ENCODE peak calls at places on chromosomes 5 and 9, in ten cellular contexts. T is T follicular helper cell; S is GM20000; Z is mesothelial cell of epicardium; D is sigmoid colon; Y is activated T-helper 1 cell treated with anti-CD3 and anti-CD28 coated beads, Interleukin-2, amount 50 U/mL, for 16 hours; C is aorta; J is stromal cell of bone marrow; P is CD8-positive, alpha-beta memory T cell; X is HuH-7.5. U is an unnamed sample.

GRCh38 chr5:107464876-107465275 is 205.9 kb downstream of the EFNA5 start:
- DNase-seq in P (no peak), S (no peak), T (no peak), Y (no peak), Z (no peak), J (no peak), D (no peak), X (no peak), C (no peak), U (no peak)

GRCh38 chr5:97842687-97843086 is 659.6 kb upstream of the RIOK2 start:
- DNase-seq in S (no peak), C (no peak), P (no peak), J (no peak), T (no peak), D (no peak), Y (no peak), X (no peak), Z (no peak), U (peak; percentile 19)

GRCh38 chr5:37722236-37723146 is 117.3 kb downstream of the GDNF start:
- DNase-seq in C (no peak), P (no peak), S (peak; percentile 11), T (no peak), Y (no peak), X (no peak), Z (no peak), J (peak; percentile 97), D (no peak), U (no peak)

GRCh38 chr9:104074876-104075275 is 19.2 kb upstream of the SMC2 start:
- DNase-seq in S (no peak), D (no peak), P (no peak), Y (no peak), C (no peak), X (no peak), T (no peak), J (no peak), Z (no peak), U (no peak)

GRCh38 chr5:132747693-132748440 is 641 bp downstream of the CCNI2 start:
- DNase-seq in T (peak; percentile 20), Y (peak; percentile 33), J (no peak), X (no peak), C (no peak), Z (no peak), S (peak; percentile 49), D (no peak), P (peak; percentile 55), U (peak; percentile 33)

GRCh38 chr5:103589416-103590175 is 27.0 kb upstream of the NUDT12 start:
- DNase-seq in D (no peak), Y (no peak), J (peak; percentile 15), Z (no peak), C (no peak), X (no peak), T (no peak), S (no peak), P (no peak), U (no peak)

GRCh38 chr9:105280730-105281129 is 36.3 kb downstream of the SLC44A1 start:
- DNase-seq in X (no peak), Y (no peak), Z (no peak), P (no peak), C (no peak), J (no peak), T (no peak), D (no peak), S (no peak), U (no peak)

GRCh38 chr9:95778957-95779356 is 96.5 kb upstream of the ERCC6L2 start:
- DNase-seq in C (no peak), S (no peak), J (peak; percentile 65), P (no peak), D (peak; percentile 87), T (no peak), Y (no peak), X (no peak), Z (no peak), U (no peak)

GRCh38 chr5:140986117-140986521 is 19.8 kb downstream of the PCDHAC2 start:
- DNase-seq in P (no peak), C (no peak), S (no peak), Y (no peak), J (no peak), Z (no peak), D (no peak), X (no peak), T (no peak), U (no peak)

GRCh38 chr5:105952875-105953274 is 1717.9 kb downstream of the EFNA5 start:
- DNase-seq in S (no peak), Z (no peak), D (no peak), Y (no peak), P (no peak), J (peak; percentile 33), C (no peak), X (no peak), T (no peak), U (no peak)

GRCh38 chr9:75885652-75886051 is 4.8 kb upstream of the PCSK5 start:
- DNase-seq in X (no peak), Y (no peak), C (no peak), D (no peak), S (no peak), Z (no peak), P (no peak), T (no peak), J (no peak), U (no peak)

GRCh38 chr5:72123764-72124163 is 16.5 kb downstream of the MAP1B start:
- DNase-seq in X (no peak), T (no peak), Z (no peak), Y (no peak), S (no peak), J (no peak), P (no peak), C (no peak), D (no peak), U (no peak)